ENCODE peak calls at places on chromosomes 16 and 17, in five cellular contexts. C, G, X, A and L are unnamed samples.

GRCh38 chr17:15263206-15263579 is 1.9 kb downstream of the PMP22 start:
- DNase-seq in C (peak), G (peak), X (peak), A (peak), L (no peak)

GRCh38 chr17:77737442-77738265 is 220.8 kb upstream of the TNRC6C start:
- DNase-seq in C (no peak), G (peak), X (no peak), A (no peak), L (no peak)

GRCh38 chr17:71792966-71793365 is 327.9 kb upstream of the SOX9 start:
- DNase-seq in C (peak), G (no peak), X (peak), A (no peak), L (no peak)

GRCh38 chr17:81420769-81421462 is 25.7 kb downstream of the BAHCC1 start:
- DNase-seq in C (no peak), G (no peak), X (no peak), A (peak), L (no peak)

GRCh38 chr17:28282596-28282995 is 36.4 kb upstream of the TMEM97 start:
- DNase-seq in C (peak), G (no peak), X (peak), A (peak), L (no peak)

GRCh38 chr17:68289473-68289872 is 1.5 kb downstream of the SLC16A6 start:
- DNase-seq in C (no peak), G (no peak), X (no peak), A (no peak), L (no peak)

GRCh38 chr17:13865650-13866049 is 203.7 kb upstream of the COX10 start:
- DNase-seq in C (no peak), G (no peak), X (no peak), A (no peak), L (no peak)

GRCh38 chr17:28746611-28747045 is 2.8 kb downstream of the TRAF4 start:
- DNase-seq in C (peak), G (peak), X (no peak), A (peak), L (no peak)

DNA sequence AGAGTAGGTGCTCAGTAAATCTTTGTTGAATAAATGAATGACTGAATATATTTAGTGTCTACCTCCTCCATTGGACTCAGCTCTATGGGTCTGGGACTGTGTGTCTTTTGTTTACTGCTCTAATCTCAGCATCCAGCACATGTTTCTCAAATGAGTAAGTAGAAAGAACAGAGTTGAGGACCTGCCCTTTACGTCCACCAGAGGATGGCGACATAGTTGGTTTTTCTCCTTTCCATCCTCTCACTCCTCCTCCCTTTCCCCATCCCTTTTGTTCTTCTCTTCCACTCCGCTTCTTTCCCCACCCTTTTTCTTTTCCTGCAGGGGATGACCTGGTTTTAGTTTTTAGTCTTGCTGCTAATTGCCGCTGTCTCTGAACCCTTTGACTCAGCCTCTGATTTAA is 12.1 kb upstream of the CHP2 start:
- DNase-seq in C (no peak), G (no peak), X (no peak), A (no peak), L (no peak)
- TF ChIP-seq CTCF in C (peak), G (no peak), X (no peak), A (no peak), L (no peak)

GRCh38 chr17:48997103-48997826 is at the start of gene IGF2BP1:
- DNase-seq in C (no peak), G (no peak), X (peak), A (no peak), L (no peak)

GRCh38 chr17:48996696-48997102 is 486 bp upstream of the IGF2BP1 start:
- DNase-seq in C (no peak), G (no peak), X (no peak), A (no peak), L (no peak)

GRCh38 chr17:48994548-48995331 is 2.4 kb upstream of the IGF2BP1 start:
- DNase-seq in C (no peak), G (no peak), X (no peak), A (no peak), L (no peak)

GRCh38 chr17:48995871-48996695 is 1.1 kb upstream of the IGF2BP1 start:
- DNase-seq in C (no peak), G (no peak), X (no peak), A (no peak), L (no peak)

GRCh38 chr17:48995332-48995870 is 1.8 kb upstream of the IGF2BP1 start:
- DNase-seq in C (no peak), G (no peak), X (no peak), A (no peak), L (no peak)
- TF ChIP-seq CTCF in C (no peak), G (no peak), X (no peak), A (no peak), L (no peak)

GRCh38 chr16:76059701-76060100 is 217.5 kb upstream of the CNTNAP4 start:
- DNase-seq in C (no peak), G (no peak), X (no peak), A (no peak), L (no peak)
- TF ChIP-seq CTCF in C (no peak), G (no peak), X (no peak), A (no peak), L (no peak)

GRCh38 chr17:58692239-58693055 is at the start of gene RAD51C:
- DNase-seq in C (peak), G (peak), X (peak), A (peak), L (peak)
- TF ChIP-seq CTCF in C (no peak), G (no peak), X (no peak), A (no peak), L (no peak)

DNA sequence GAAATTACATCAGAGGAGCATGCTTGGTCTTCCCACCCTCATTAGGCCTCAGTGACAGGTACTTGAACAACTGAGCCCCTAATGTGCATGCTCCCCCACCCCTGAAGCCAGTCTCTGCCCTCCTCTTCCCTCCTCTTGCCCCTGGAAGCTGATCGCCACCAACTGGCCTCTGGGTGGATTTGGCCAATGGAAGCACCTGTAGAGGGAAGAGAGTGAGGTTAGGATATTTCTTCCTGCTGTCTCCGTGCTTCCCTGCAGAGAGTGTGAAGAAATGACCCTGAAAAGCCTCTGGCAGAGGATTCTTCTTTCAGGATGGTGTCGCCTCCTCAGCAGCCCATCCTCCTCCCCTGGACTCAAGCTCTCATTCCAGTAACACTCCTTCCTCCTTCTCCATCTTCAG is 5.9 kb upstream of the CBLN1 start:
- DNase-seq in C (no peak), G (no peak), X (no peak), A (no peak), L (no peak)
- TF ChIP-seq CTCF in C (no peak), G (no peak), X (no peak), A (no peak), L (no peak)

DNA sequence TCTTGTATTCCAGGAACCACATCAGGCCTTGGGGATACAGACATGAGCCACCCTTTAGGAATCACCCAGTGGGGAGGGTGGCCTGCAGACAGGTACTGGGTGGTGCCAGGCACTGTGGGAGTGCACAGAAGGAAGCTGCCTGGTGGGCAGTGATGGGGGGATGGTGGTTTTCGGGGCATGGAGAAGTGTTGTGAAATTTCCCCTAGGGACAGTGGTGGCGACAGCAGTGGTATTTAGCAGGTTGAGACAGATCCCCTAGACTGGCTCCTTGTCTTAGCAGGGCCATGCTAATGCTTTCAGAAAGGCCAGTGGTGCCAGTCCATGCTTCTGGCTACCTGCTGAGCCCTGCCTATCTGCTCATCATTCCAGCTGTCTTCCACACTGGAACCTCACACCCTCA is 129.6 kb downstream of the SPACA3 start:
- DNase-seq in C (no peak), G (no peak), X (no peak), A (no peak), L (no peak)
- TF ChIP-seq CTCF in C (no peak), G (no peak), X (no peak), A (no peak), L (no peak)

GRCh38 chr17:1899403-1900000 is 69.7 kb downstream of the RPA1 start:
- DNase-seq in C (no peak), G (no peak), X (no peak), A (no peak), L (no peak)
- TF ChIP-seq CTCF in C (no peak), G (no peak), X (peak), A (no peak), L (no peak)

GRCh38 chr17:82615084-82616020 is 32.9 kb downstream of the WDR45B start:
- DNase-seq in C (no peak), G (no peak), X (no peak), A (no peak), L (no peak)
- TF ChIP-seq CTCF in C (peak), G (no peak), X (no peak), A (no peak), L (no peak)

GRCh38 chr16:88530858-88531203 is 39.4 kb upstream of the ZC3H18 start:
- DNase-seq in C (no peak), G (no peak), X (no peak), A (no peak), L (no peak)
- TF ChIP-seq CTCF in C (no peak), G (no peak), X (no peak), A (no peak), L (no peak)

DNA sequence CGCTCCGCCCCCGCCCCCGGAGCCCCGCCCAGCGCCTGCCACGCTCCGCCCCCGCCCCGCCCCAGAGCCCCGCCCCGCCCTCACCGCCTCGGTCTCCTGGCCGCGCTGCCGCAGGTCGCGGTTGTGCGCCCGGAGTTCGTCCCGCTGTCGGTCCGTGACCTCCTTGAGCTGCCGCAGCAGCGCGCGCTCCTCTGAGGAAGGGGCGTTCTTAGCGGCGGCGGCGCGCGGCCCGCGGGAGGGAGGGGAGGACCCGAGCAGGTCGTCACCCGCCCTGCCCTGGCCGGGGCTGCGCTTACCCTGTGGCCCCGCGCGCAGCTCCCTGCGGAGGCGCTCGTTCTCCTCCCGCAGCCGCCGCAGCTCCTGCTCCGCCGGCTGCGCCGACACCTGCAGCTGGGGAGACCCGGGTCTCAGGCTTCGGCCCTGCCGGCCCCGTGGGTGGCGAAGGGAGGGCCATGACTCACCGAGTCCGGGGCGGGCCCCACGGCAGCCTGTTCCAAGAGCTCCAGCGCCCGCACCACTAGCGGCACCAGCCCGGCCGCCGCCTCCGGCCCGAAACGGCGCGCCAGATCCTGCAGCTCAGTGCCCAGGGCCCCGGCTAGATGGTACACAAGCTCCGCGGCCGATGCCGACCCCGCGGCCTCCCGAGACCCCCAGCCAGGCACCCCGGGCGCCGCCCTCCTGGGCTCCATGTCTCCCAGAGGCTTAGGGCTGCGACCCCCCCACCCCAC is 386 bp downstream of the RILP start:
- DNase-seq in C (peak), G (peak), X (peak), A (peak), L (peak)
- TF ChIP-seq CTCF in C (no peak), G (no peak), X (no peak), A (peak), L (peak)